ENCODE peak calls at places on chromosomes 6 and 20, in eight cellular contexts. One of them, this sample, is unnamed.

GRCh38 chr6:20791932-20792331 is 257.7 kb downstream of the CDKAL1 start:
- DNase-seq in right lobe of liver: no peak
- DNase-seq in NCI-H1105: no peak
- DNase-seq in fibroblast of the conjunctiva: no peak
- DNase-seq in astrocyte of the cerebellum: no peak
- DNase-seq in transverse colon: no peak
- DNase-seq in iris pigment epithelial cell: no peak
- DNase-seq in endothelial cell: no peak
- DNase-seq in this sample: no peak

GRCh38 chr20:36717657-36718056 is 28.2 kb downstream of the NDRG3 start:
- DNase-seq in right lobe of liver: no peak
- DNase-seq in NCI-H1105: no peak
- DNase-seq in transverse colon: peak; percentile 8
- DNase-seq in fibroblast of the conjunctiva: no peak
- DNase-seq in astrocyte of the cerebellum: no peak
- DNase-seq in endothelial cell: peak; percentile 8
- DNase-seq in iris pigment epithelial cell: no peak
- DNase-seq in this sample: no peak

GRCh38 chr6:70706491-70707123 is 38.9 kb downstream of the SMAP1 start:
- DNase-seq in iris pigment epithelial cell: peak; percentile 47
- DNase-seq in astrocyte of the cerebellum: peak; percentile 47
- DNase-seq in NCI-H1105: peak; percentile 40
- DNase-seq in right lobe of liver: no peak
- DNase-seq in fibroblast of the conjunctiva: peak; percentile 13
- DNase-seq in endothelial cell: peak; percentile 17
- DNase-seq in transverse colon: no peak
- DNase-seq in this sample: peak; percentile 26

GRCh38 chr20:43541214-43541613 is 17.6 kb upstream of the SGK2 start:
- DNase-seq in right lobe of liver: no peak
- DNase-seq in iris pigment epithelial cell: peak; percentile 60
- DNase-seq in fibroblast of the conjunctiva: no peak
- DNase-seq in transverse colon: no peak
- DNase-seq in astrocyte of the cerebellum: no peak
- DNase-seq in NCI-H1105: no peak
- DNase-seq in endothelial cell: no peak
- DNase-seq in this sample: no peak

GRCh38 chr20:60466683-60467022 is 508.4 kb downstream of the CDH26 start:
- DNase-seq in transverse colon: no peak
- DNase-seq in endothelial cell: no peak
- DNase-seq in iris pigment epithelial cell: no peak
- DNase-seq in fibroblast of the conjunctiva: no peak
- DNase-seq in astrocyte of the cerebellum: no peak
- DNase-seq in NCI-H1105: no peak
- DNase-seq in right lobe of liver: no peak
- DNase-seq in this sample: no peak

GRCh38 chr20:17281478-17281877 is 54.6 kb downstream of the PCSK2 start:
- DNase-seq in iris pigment epithelial cell: peak; percentile 1
- DNase-seq in NCI-H1105: peak; percentile 50
- DNase-seq in right lobe of liver: no peak
- DNase-seq in transverse colon: no peak
- DNase-seq in astrocyte of the cerebellum: no peak
- DNase-seq in fibroblast of the conjunctiva: no peak
- DNase-seq in endothelial cell: peak; percentile 52
- DNase-seq in this sample: no peak

GRCh38 chr6:154448448-154449096 is 61.9 kb downstream of the CNKSR3 start:
- DNase-seq in endothelial cell: no peak
- DNase-seq in iris pigment epithelial cell: peak; percentile 94
- DNase-seq in NCI-H1105: peak; percentile 51
- DNase-seq in astrocyte of the cerebellum: peak; percentile 86
- DNase-seq in fibroblast of the conjunctiva: peak; percentile 40
- DNase-seq in right lobe of liver: no peak
- DNase-seq in transverse colon: peak; percentile 30
- DNase-seq in this sample: peak; percentile 51

GRCh38 chr6:43913388-43914271 is 143.6 kb downstream of the VEGFA start:
- DNase-seq in transverse colon: peak; percentile 28
- DNase-seq in iris pigment epithelial cell: peak; percentile 51
- DNase-seq in astrocyte of the cerebellum: no peak
- DNase-seq in fibroblast of the conjunctiva: no peak
- DNase-seq in right lobe of liver: peak; percentile 95
- DNase-seq in endothelial cell: no peak
- DNase-seq in NCI-H1105: no peak
- DNase-seq in this sample: no peak

GRCh38 chr6:163985710-163986109 is 571.2 kb downstream of the QKI start:
- DNase-seq in endothelial cell: no peak
- DNase-seq in fibroblast of the conjunctiva: no peak
- DNase-seq in transverse colon: no peak
- DNase-seq in right lobe of liver: no peak
- DNase-seq in astrocyte of the cerebellum: no peak
- DNase-seq in NCI-H1105: no peak
- DNase-seq in iris pigment epithelial cell: peak; percentile 7
- DNase-seq in this sample: no peak

GRCh38 chr6:35669441-35669776 is 19.3 kb downstream of the FKBP5 start:
- DNase-seq in right lobe of liver: no peak
- DNase-seq in fibroblast of the conjunctiva: no peak
- DNase-seq in endothelial cell: no peak
- DNase-seq in iris pigment epithelial cell: peak; percentile 66
- DNase-seq in NCI-H1105: no peak
- DNase-seq in astrocyte of the cerebellum: no peak
- DNase-seq in transverse colon: no peak
- DNase-seq in this sample: no peak

GRCh38 chr6:22147983-22148797 is 148.6 kb downstream of the PRL start:
- DNase-seq in fibroblast of the conjunctiva: peak; percentile 39
- DNase-seq in iris pigment epithelial cell: peak; percentile 89
- DNase-seq in transverse colon: no peak
- DNase-seq in right lobe of liver: no peak
- DNase-seq in endothelial cell: no peak
- DNase-seq in astrocyte of the cerebellum: peak; percentile 76
- DNase-seq in NCI-H1105: peak; percentile 54
- DNase-seq in this sample: peak; percentile 69

GRCh38 chr6:148968636-148969270 is 221.9 kb downstream of the UST start:
- DNase-seq in transverse colon: no peak
- DNase-seq in right lobe of liver: no peak
- DNase-seq in endothelial cell: no peak
- DNase-seq in NCI-H1105: no peak
- DNase-seq in astrocyte of the cerebellum: peak; percentile 49
- DNase-seq in fibroblast of the conjunctiva: no peak
- DNase-seq in iris pigment epithelial cell: peak; percentile 34
- DNase-seq in this sample: peak; percentile 35

GRCh38 chr20:20014659-20015058 is 2.5 kb upstream of the NAA20 start:
- DNase-seq in transverse colon: no peak
- DNase-seq in NCI-H1105: no peak
- DNase-seq in astrocyte of the cerebellum: no peak
- DNase-seq in endothelial cell: no peak
- DNase-seq in iris pigment epithelial cell: no peak
- DNase-seq in right lobe of liver: no peak
- DNase-seq in fibroblast of the conjunctiva: no peak
- DNase-seq in this sample: no peak

GRCh38 chr6:166465671-166466087 is 82.9 kb upstream of the MPC1 start:
- DNase-seq in astrocyte of the cerebellum: no peak
- DNase-seq in endothelial cell: no peak
- DNase-seq in NCI-H1105: no peak
- DNase-seq in right lobe of liver: no peak
- DNase-seq in fibroblast of the conjunctiva: no peak
- DNase-seq in iris pigment epithelial cell: peak; percentile 12
- DNase-seq in transverse colon: peak; percentile 26
- DNase-seq in this sample: no peak

GRCh38 chr20:4099905-4100675 is 84.7 kb upstream of the RNF24 start:
- DNase-seq in right lobe of liver: no peak
- DNase-seq in astrocyte of the cerebellum: no peak
- DNase-seq in fibroblast of the conjunctiva: no peak
- DNase-seq in endothelial cell: no peak
- DNase-seq in NCI-H1105: no peak
- DNase-seq in transverse colon: no peak
- DNase-seq in iris pigment epithelial cell: no peak
- DNase-seq in this sample: no peak

GRCh38 chr6:41489284-41489851 is 56.8 kb upstream of the FOXP4 start:
- DNase-seq in right lobe of liver: no peak
- DNase-seq in astrocyte of the cerebellum: no peak
- DNase-seq in iris pigment epithelial cell: peak; percentile 18
- DNase-seq in endothelial cell: no peak
- DNase-seq in fibroblast of the conjunctiva: peak; percentile 58
- DNase-seq in transverse colon: no peak
- DNase-seq in NCI-H1105: no peak
- DNase-seq in this sample: no peak

GRCh38 chr6:100435299-100435698 is 29.4 kb downstream of the SIM1 start:
- DNase-seq in transverse colon: no peak
- DNase-seq in fibroblast of the conjunctiva: no peak
- DNase-seq in iris pigment epithelial cell: no peak
- DNase-seq in astrocyte of the cerebellum: no peak
- DNase-seq in endothelial cell: no peak
- DNase-seq in NCI-H1105: no peak
- DNase-seq in right lobe of liver: no peak
- DNase-seq in this sample: no peak

GRCh38 chr6:74507649-74508048 is 698.2 kb downstream of the COL12A1 start:
- DNase-seq in astrocyte of the cerebellum: no peak
- DNase-seq in endothelial cell: no peak
- DNase-seq in NCI-H1105: no peak
- DNase-seq in transverse colon: no peak
- DNase-seq in right lobe of liver: no peak
- DNase-seq in fibroblast of the conjunctiva: no peak
- DNase-seq in iris pigment epithelial cell: peak; percentile 9
- DNase-seq in this sample: no peak

GRCh38 chr6:155419161-155419560 is 36.5 kb downstream of the NOX3 start:
- DNase-seq in transverse colon: no peak
- DNase-seq in endothelial cell: no peak
- DNase-seq in NCI-H1105: no peak
- DNase-seq in right lobe of liver: no peak
- DNase-seq in iris pigment epithelial cell: peak; percentile 28
- DNase-seq in fibroblast of the conjunctiva: no peak
- DNase-seq in astrocyte of the cerebellum: no peak
- DNase-seq in this sample: peak; percentile 35

GRCh38 chr6:38095054-38095453 is 275.5 kb downstream of the ZFAND3 start:
- DNase-seq in iris pigment epithelial cell: peak; percentile 75
- DNase-seq in endothelial cell: no peak
- DNase-seq in NCI-H1105: no peak
- DNase-seq in astrocyte of the cerebellum: peak; percentile 48
- DNase-seq in transverse colon: no peak
- DNase-seq in right lobe of liver: no peak
- DNase-seq in fibroblast of the conjunctiva: no peak
- DNase-seq in this sample: no peak

GRCh38 chr6:129621252-129621651 is 88.7 kb downstream of the ARHGAP18 start:
- DNase-seq in right lobe of liver: no peak
- DNase-seq in fibroblast of the conjunctiva: no peak
- DNase-seq in NCI-H1105: no peak
- DNase-seq in transverse colon: peak; percentile 24
- DNase-seq in iris pigment epithelial cell: no peak
- DNase-seq in astrocyte of the cerebellum: no peak
- DNase-seq in endothelial cell: peak; percentile 26
- DNase-seq in this sample: no peak

GRCh38 chr6:155448823-155449789 is 6.5 kb downstream of the NOX3 start:
- DNase-seq in fibroblast of the conjunctiva: no peak
- DNase-seq in endothelial cell: peak; percentile 15
- DNase-seq in right lobe of liver: no peak
- DNase-seq in iris pigment epithelial cell: no peak
- DNase-seq in astrocyte of the cerebellum: no peak
- DNase-seq in NCI-H1105: peak; percentile 89
- DNase-seq in transverse colon: no peak
- DNase-seq in this sample: no peak

GRCh38 chr6:165889636-165890403 is 226.8 kb upstream of the PDE10A start:
- DNase-seq in right lobe of liver: no peak
- DNase-seq in fibroblast of the conjunctiva: peak; percentile 42
- DNase-seq in NCI-H1105: peak; percentile 42
- DNase-seq in astrocyte of the cerebellum: peak; percentile 39
- DNase-seq in endothelial cell: peak; percentile 62
- DNase-seq in transverse colon: peak; percentile 19
- DNase-seq in iris pigment epithelial cell: peak; percentile 59
- DNase-seq in this sample: peak; percentile 20

GRCh38 chr20:14609328-14610221 is 272.2 kb upstream of the FLRT3 start:
- DNase-seq in transverse colon: no peak
- DNase-seq in astrocyte of the cerebellum: no peak
- DNase-seq in iris pigment epithelial cell: no peak
- DNase-seq in right lobe of liver: no peak
- DNase-seq in fibroblast of the conjunctiva: no peak
- DNase-seq in endothelial cell: no peak
- DNase-seq in NCI-H1105: no peak
- DNase-seq in this sample: no peak

This sample was measured in stromal cell of bone marrow.